ENCODE peak calls at places on chromosome 16, in five cellular contexts. N is Peyer's patch, D is K562, O is testis, F is transverse colon. E is an unnamed sample. For H3K4me1, the result is how much of the 10 kb centered on the place peaks cover.

GRCh38 chr16:24999856-25000447 is 15.2 kb downstream of the ARHGAP17 start:
- DNase-seq in N (no peak), D (no peak), O (peak), F (no peak), E (no peak)

GRCh38 chr16:66223176-66223780 is 143.2 kb upstream of the CDH5 start:
- DNase-seq in N (no peak), D (no peak), O (no peak), F (no peak), E (no peak)

GRCh38 chr16:9050102-9050830 is 41.2 kb upstream of the HAPSTR1 start:
- DNase-seq in N (no peak), D (peak), O (peak), F (no peak), E (no peak)

GRCh38 chr16:17161034-17161433 is 309.7 kb downstream of the XYLT1 start:
- DNase-seq in N (no peak), D (no peak), O (no peak), F (no peak), E (no peak)

GRCh38 chr16:11806721-11807120 is 9.7 kb upstream of the ZC3H7A start:
- DNase-seq in N (no peak), D (no peak), O (no peak), F (no peak), E (no peak)

GRCh38 chr16:57343131-57343731 is 15.4 kb upstream of the CCL22 start:
- DNase-seq in N (no peak), D (no peak), O (no peak), F (no peak), E (no peak)

GRCh38 chr16:87844374-87844733 is 25.0 kb downstream of the SLC7A5 start:
- DNase-seq in N (no peak), D (no peak), O (no peak), F (no peak), E (peak)

GRCh38 chr16:785563-786535 is 2.3 kb downstream of the RPUSD1 start:
- DNase-seq in N (peak), D (peak), O (peak), F (peak), E (peak)

GRCh38 chr16:53576904-53577303 is 73.9 kb upstream of the AKTIP start:
- DNase-seq in N (no peak), D (no peak), O (no peak), F (no peak), E (no peak)

GRCh38 chr16:1432388-1433262 is 1.7 kb downstream of the PERCC1 start:
- DNase-seq in N (no peak), D (no peak), O (no peak), F (no peak), E (no peak)

GRCh38 chr16:66008136-66008535 is 358.4 kb upstream of the CDH5 start:
- DNase-seq in N (no peak), D (no peak), O (no peak), F (no peak), E (no peak)

GRCh38 chr16:2152695-2153506 is 2.7 kb upstream of the TRAF7 start:
- DNase-seq in N (peak), D (peak), O (no peak), F (peak), E (no peak)

GRCh38 chr16:4944333-4945281 is 7.7 kb upstream of the PPL start:
- DNase-seq in N (peak), D (peak), O (peak), F (peak), E (peak)

GRCh38 chr16:5042574-5043171 is 8.9 kb upstream of the NAGPA start:
- DNase-seq in N (peak), D (no peak), O (no peak), F (no peak), E (no peak)

GRCh38 chr16:28182183-28182582 is 29.6 kb downstream of the XPO6 start:
- DNase-seq in N (no peak), D (no peak), O (no peak), F (no peak), E (no peak)

GRCh38 chr16:4081577-4082021 is 34.6 kb downstream of the ADCY9 start:
- DNase-seq in N (no peak), D (no peak), O (no peak), F (no peak), E (no peak)

GRCh38 chr16:2533912-2534311 is 2.7 kb upstream of the CEMP1 start:
- DNase-seq in N (peak), D (no peak), O (no peak), F (no peak), E (no peak)

GRCh38 chr16:47774661-47775060 is 313.5 kb downstream of the PHKB start:
- DNase-seq in N (no peak), D (no peak), O (no peak), F (peak), E (no peak)

GRCh38 chr16:85162478-85163277 is 50.4 kb upstream of the CIBAR2 start:
- DNase-seq in N (no peak), D (no peak), O (peak), F (peak), E (no peak)

GRCh38 chr16:84040823-84041391 is 1.7 kb downstream of the SLC38A8 start:
- DNase-seq in N (no peak), D (no peak), O (no peak), F (no peak), E (no peak)

GRCh38 chr16:62829084-62829483 is 792.8 kb upstream of the CDH8 start:
- DNase-seq in N (no peak), D (no peak), O (no peak), F (no peak), E (no peak)

GRCh38 chr16:57788252-57788841 is 13.9 kb downstream of the KIFC3 start:
- DNase-seq in N (peak), D (no peak), O (peak), F (no peak), E (peak)

GRCh38 chr16:87384162-87384999 is 805 bp upstream of the FBXO31 start:
- DNase-seq in N (peak), D (peak), O (no peak), F (peak), E (peak)

DNA sequence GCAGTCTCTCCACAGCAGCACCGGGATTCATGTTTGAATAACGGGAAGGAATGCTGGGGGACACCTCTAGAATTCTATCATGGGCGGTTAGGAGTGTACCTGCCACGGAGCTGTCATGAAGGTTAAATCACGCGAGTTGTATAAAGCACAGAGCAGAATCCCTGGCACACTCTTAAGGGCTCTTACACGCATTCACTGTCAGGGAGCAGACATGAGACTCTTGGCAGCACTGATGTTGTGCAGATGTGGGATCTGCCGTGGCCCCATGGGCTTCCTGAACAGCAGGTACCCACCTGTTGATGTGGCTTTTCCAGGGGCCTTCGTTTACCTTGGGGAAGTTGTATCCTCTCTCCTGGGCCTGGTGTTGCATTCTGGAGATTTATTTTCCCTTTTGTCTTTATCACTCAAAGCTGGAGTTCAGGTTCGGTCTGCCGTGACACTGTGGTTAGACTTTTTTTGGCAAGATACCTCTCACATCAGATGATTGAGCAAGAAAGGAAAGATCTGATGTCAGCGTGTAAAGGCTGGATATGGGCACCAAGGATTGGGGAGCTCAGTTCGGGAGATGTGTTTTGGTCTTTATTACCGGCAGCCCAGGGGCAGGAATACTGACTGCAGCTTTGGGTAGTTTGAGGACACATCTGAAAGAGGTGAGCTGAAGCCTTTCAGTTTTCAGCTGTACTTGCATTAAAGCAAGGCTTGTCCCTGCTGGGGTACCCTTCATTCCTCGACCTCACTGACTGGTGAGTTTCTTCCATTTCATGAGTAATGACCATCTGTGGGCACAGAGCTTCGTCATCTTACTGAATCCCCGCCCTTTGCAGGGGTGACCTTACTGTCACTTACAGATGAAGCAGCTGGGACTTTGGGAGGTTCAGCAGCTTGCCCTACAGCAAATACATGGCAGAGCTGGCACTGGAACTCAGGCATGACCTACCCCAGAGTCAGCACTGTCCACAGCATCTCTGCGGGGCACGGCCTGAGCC is 19.3 kb downstream of the KNOP1 start:
- DNase-seq in N (no peak), D (no peak), O (no peak), F (no peak), E (no peak)
- H3K4me1 ChIP-seq in N (under half), D (under half), O (half or more), F (under half), E (under half)

GRCh38 chr16:88921603-88921995 is 55.1 kb upstream of the PABPN1L start:
- DNase-seq in N (no peak), D (no peak), O (no peak), F (no peak), E (no peak)
- H3K27ac ChIP-seq in N (peak), D (no peak), O (no peak), F (peak), E (peak)

GRCh38 chr16:49855280-49855821 is 561 bp downstream of the ZNF423 start:
- DNase-seq in N (peak), D (peak), O (peak), F (peak), E (peak)
- TF ChIP-seq POLR2A in N (peak), D (no peak), O (no peak), F (peak), E (peak)

DNA sequence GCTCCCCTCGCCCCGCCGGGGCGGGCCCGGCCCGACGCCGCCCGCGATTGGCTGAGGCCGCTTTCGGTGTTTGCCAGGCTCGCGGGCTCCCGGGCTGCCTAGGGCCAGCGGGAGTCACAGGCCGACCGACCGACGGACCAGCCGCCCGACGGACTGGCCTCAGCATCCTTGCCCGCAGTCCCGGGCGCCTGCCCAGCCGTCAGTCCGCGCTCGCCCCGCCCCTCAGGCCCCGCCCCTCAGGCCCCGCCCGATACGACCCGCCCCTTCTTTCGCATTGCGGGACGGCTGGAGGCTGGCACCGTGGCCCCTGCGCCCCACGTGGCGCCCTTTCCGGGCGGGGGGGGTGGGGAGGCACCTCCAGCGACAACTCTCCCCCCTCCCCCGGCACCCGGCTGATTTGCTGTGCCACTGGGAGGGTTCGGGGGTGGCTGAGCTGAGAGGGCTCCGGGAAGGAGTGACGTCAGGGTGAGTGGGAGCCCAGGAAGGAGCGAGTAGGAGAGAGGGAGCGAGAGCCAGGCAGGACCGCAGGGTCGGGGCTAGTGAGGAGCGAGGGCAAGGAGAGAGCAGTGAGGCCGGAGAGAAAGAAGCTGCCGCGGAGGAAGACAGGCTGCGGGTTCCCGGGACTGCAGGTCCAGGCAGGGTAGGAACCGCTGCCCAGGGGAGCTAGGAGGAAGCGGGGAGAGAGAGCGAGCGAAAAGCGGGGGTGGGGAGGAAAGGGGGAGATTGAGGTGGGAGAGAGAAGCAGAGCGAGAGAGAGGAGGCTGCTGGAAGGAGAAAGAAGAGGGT is at the start of gene ASPHD1:
- DNase-seq in N (peak), D (no peak), O (peak), F (no peak), E (peak)
- H3K4me1 ChIP-seq in N (under half), D (under half), O (under half), F (under half), E (under half)

DNA sequence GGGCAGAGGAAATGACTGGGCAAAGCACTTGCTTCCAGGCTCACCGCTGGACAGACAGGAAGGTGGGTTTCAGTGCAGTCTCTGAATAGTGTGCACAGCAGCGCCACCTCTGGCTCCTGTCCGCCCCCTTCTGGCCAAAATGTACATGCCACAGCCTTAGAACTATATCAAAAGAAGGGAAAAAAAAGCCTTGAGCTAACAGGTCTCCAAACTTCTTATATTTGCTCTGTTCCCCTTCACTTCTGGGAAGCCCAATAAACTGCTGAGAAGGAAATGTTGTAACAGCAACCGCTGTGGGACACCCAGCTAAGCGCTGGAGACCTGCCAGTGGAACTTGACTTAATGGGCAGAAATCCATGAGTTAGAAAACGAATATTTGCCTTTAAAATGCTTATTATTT is 17.5 kb downstream of the COG7 start:
- DNase-seq in N (peak), D (peak), O (peak), F (peak), E (peak)
- H3K27ac ChIP-seq in N (no peak), D (no peak), O (no peak), F (no peak), E (no peak)

E was measured in heart left ventricle.